ENCODE peak calls at places on chromosome 5, in nine cellular contexts. S is PC-3, I is fibroblast of lung, L is colonic mucosa, F is brain microvascular endothelial cell, M is progenitor cell of endocrine pancreas, N is H9, V is psoas muscle, Z is activated B cell treated with CpG ODN at 0.5 μM for 24 hours. W is an unnamed sample.

GRCh38 chr5:74375271-74375670 is 265.3 kb downstream of the ENC1 start:
- DNase-seq in S (peak; percentile 2), I (no peak), L (no peak), F (no peak), M (no peak), N (no peak), V (no peak), Z (no peak), W (no peak)

GRCh38 chr5:110377411-110378392 is 348.8 kb downstream of the TMEM232 start:
- DNase-seq in S (peak; percentile 19), I (no peak), L (no peak), F (peak; percentile 66), M (no peak), N (no peak), V (no peak), Z (no peak), W (no peak)

GRCh38 chr5:31033295-31033694 is 160.2 kb upstream of the CDH6 start:
- DNase-seq in S (no peak), I (no peak), L (no peak), F (peak; percentile 25), M (no peak), N (no peak), V (no peak), Z (no peak), W (no peak)

GRCh38 chr5:72654231-72654630 is 147.0 kb upstream of the ZNF366 start:
- DNase-seq in S (no peak), I (no peak), L (no peak), F (no peak), M (no peak), N (no peak), V (no peak), Z (no peak), W (no peak)

GRCh38 chr5:145680169-145680568 is 155.0 kb downstream of the PRELID2 start:
- DNase-seq in S (peak; percentile 28), I (no peak), L (no peak), F (no peak), M (no peak), N (peak; percentile 47), V (no peak), Z (no peak), W (no peak)

GRCh38 chr5:168219515-168220410 is 71.7 kb upstream of the WWC1 start:
- DNase-seq in S (peak; percentile 74), I (peak; percentile 80), L (peak; percentile 72), F (peak; percentile 69), M (peak; percentile 43), N (peak; percentile 62), V (no peak), Z (no peak), W (peak; percentile 50)

GRCh38 chr5:125411163-125412050 is 665.0 kb upstream of the ZNF608 start:
- DNase-seq in S (no peak), I (peak; percentile 58), L (peak; percentile 72), F (peak; percentile 84), M (no peak), N (no peak), V (no peak), Z (no peak), W (no peak)

GRCh38 chr5:3230941-3231340 is 364.7 kb upstream of the IRX1 start:
- DNase-seq in S (no peak), I (no peak), L (no peak), F (no peak), M (no peak), N (no peak), V (no peak), Z (no peak), W (no peak)

GRCh38 chr5:40683351-40683750 is 3.6 kb downstream of the PTGER4 start:
- DNase-seq in S (no peak), I (peak; percentile 36), L (no peak), F (no peak), M (no peak), N (no peak), V (no peak), Z (no peak), W (no peak)

GRCh38 chr5:140381972-140382371 is 19.7 kb upstream of the ANKHD1 start:
- DNase-seq in S (no peak), I (no peak), L (no peak), F (no peak), M (no peak), N (no peak), V (no peak), Z (no peak), W (no peak)

GRCh38 chr5:64788156-64788555 is 19.4 kb downstream of the CWC27 start:
- DNase-seq in S (no peak), I (no peak), L (no peak), F (no peak), M (no peak), N (no peak), V (no peak), Z (no peak), W (no peak)

GRCh38 chr5:92927291-92927778 is 653.7 kb downstream of the NR2F1-AS1 start:
- DNase-seq in S (peak; percentile 53), I (no peak), L (no peak), F (no peak), M (no peak), N (no peak), V (no peak), Z (no peak), W (no peak)

GRCh38 chr5:10636363-10637142 is 72.7 kb downstream of the ANKRD33B start:
- DNase-seq in S (no peak), I (no peak), L (no peak), F (no peak), M (no peak), N (no peak), V (no peak), Z (peak; percentile 15), W (no peak)

GRCh38 chr5:53779541-53779981 is 219.1 kb downstream of the NDUFS4 start:
- DNase-seq in S (peak; percentile 39), I (peak; percentile 50), L (no peak), F (peak; percentile 51), M (no peak), N (no peak), V (no peak), Z (no peak), W (no peak)

GRCh38 chr5:9156282-9156681 is 389.6 kb downstream of the SEMA5A start:
- DNase-seq in S (peak; percentile 86), I (peak; percentile 72), L (no peak), F (peak; percentile 66), M (no peak), N (peak; percentile 69), V (peak; percentile 27), Z (no peak), W (no peak)
- TF ChIP-seq CTCF in S (peak; percentile 95), I (peak; percentile 47), L (no peak), F (peak; percentile 85), M (peak; percentile 48), N (peak; percentile 66), V (peak; percentile 11), Z (no peak), W (peak; percentile 12)

GRCh38 chr5:171750316-171750788 is 35.3 kb upstream of the SMIM23 start:
- DNase-seq in S (peak; percentile 42), I (peak; percentile 21), L (peak; percentile 21), F (peak; percentile 11), M (no peak), N (peak; percentile 74), V (peak; percentile 59), Z (no peak), W (no peak)
- TF ChIP-seq CTCF in S (peak; percentile 48), I (no peak), L (no peak), F (peak; percentile 41), M (peak; percentile 22), N (peak; percentile 66), V (no peak), Z (no peak), W (no peak)

DNA sequence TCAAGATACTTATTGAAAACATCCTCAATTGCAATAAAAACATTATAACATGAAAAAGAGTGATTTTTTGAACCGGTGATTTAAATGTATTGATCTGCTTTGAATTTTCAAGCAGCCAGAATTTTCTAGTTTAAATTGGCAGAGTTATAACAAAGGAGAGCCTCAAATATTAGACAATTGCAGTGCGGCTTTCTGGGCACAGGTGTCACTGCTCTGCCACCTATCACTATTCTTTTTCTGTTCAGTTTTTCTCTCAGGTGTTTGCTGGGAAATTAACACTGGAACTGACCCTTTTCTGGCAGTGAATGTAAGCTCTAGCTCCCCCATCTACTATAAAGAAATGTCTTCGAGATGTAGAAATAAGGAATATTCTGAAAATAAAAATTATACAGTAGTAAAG is 23.0 kb downstream of the ZBED3 start:
- DNase-seq in S (no peak), I (no peak), L (no peak), F (no peak), M (no peak), N (no peak), V (no peak), Z (no peak), W (no peak)
- TF ChIP-seq CTCF in S (peak; percentile 37), I (no peak), L (no peak), F (no peak), M (peak; percentile 34), N (no peak), V (no peak), Z (no peak), W (no peak)

GRCh38 chr5:36059571-36060515 is 6.8 kb downstream of the UGT3A2 start:
- DNase-seq in S (peak; percentile 87), I (no peak), L (no peak), F (no peak), M (no peak), N (no peak), V (no peak), Z (no peak), W (no peak)

GRCh38 chr5:36055984-36056383 is 10.7 kb downstream of the UGT3A2 start:
- DNase-seq in S (no peak), I (no peak), L (no peak), F (no peak), M (no peak), N (no peak), V (no peak), Z (no peak), W (no peak)

GRCh38 chr5:36066001-36066539 is 612 bp downstream of the UGT3A2 start:
- DNase-seq in S (no peak), I (no peak), L (no peak), F (no peak), M (no peak), N (no peak), V (no peak), Z (no peak), W (no peak)

GRCh38 chr5:36058776-36059175 is 7.9 kb downstream of the UGT3A2 start:
- DNase-seq in S (no peak), I (no peak), L (no peak), F (no peak), M (no peak), N (no peak), V (no peak), Z (no peak), W (no peak)

DNA sequence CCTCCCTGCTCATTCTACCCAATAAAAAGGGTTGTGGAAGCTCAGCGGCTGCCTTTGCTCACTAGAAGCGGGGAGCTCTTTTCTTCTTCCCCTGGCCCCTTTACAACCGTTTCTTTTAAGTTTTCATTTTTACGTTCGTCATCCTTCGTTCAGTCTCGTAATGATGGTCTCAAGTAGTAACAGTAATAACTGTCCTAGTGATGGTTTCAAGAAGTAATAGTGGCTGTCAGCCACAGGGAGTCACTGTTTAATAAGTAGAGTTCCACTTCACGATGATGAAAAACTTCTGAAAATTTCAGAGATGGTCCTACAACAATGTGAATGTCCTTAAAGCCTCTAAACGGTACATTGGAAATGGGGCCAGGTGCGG is 6.2 kb downstream of the UGT3A2 start:
- DNase-seq in S (peak; percentile 55), I (no peak), L (no peak), F (no peak), M (no peak), N (no peak), V (no peak), Z (no peak), W (no peak)
- TF ChIP-seq CTCF in S (peak; percentile 71), I (no peak), L (no peak), F (no peak), M (peak; percentile 23), N (peak; percentile 54), V (no peak), Z (no peak), W (no peak)